ENCODE peak calls at places on chromosomes 11 and 22, in six cellular contexts. G is body of pancreas, X is left ventricle myocardium inferior, Y is PC-9, L is HCT116, T is A673. P is an unnamed sample. For H3K4me1 and H3K36me3, the result is how much of the 10 kb centered on the place peaks cover.

GRCh38 chr11:45233121-45233803 is 52.9 kb downstream of the SYT13 start:
- DNase-seq in G (peak), X (peak), L (peak), Y (no peak), T (peak), P (peak)

GRCh38 chr11:103091024-103091423 is 936 bp downstream of the DCUN1D5 start:
- DNase-seq in X (no peak), Y (peak), T (peak), L (no peak), G (no peak), P (no peak)

GRCh38 chr11:71372693-71373657 is 75.2 kb downstream of the DHCR7 start:
- DNase-seq in Y (no peak), T (no peak), G (no peak), X (no peak), L (peak), P (no peak)

GRCh38 chr11:25163421-25163820 is 666.6 kb downstream of the LUZP2 start:
- DNase-seq in L (no peak), G (no peak), X (no peak), T (no peak), Y (no peak), P (no peak)

GRCh38 chr11:78659326-78660319 is 85.0 kb upstream of the NARS2 start:
- DNase-seq in Y (no peak), L (no peak), X (no peak), G (peak), T (peak), P (no peak)

GRCh38 chr11:61752117-61752924 is at the start of gene MYRF:
- DNase-seq in Y (no peak), T (peak), G (peak), L (no peak), X (peak), P (peak)

GRCh38 chr11:78241475-78241874 is 52.8 kb downstream of the USP35 start:
- DNase-seq in T (no peak), X (no peak), G (no peak), Y (no peak), L (no peak), P (no peak)

GRCh38 chr11:86192858-86193257 is 51.7 kb upstream of the EED start:
- DNase-seq in Y (no peak), T (no peak), G (no peak), X (no peak), L (no peak), P (no peak)

GRCh38 chr11:45543808-45544422 is 121.5 kb downstream of the CHST1 start:
- DNase-seq in X (no peak), G (no peak), T (peak), Y (no peak), L (no peak), P (no peak)

GRCh38 chr11:11782532-11783110 is 59.2 kb upstream of the USP47 start:
- DNase-seq in L (no peak), T (no peak), X (no peak), G (peak), Y (no peak), P (no peak)

GRCh38 chr22:23233746-23234408 is 53.6 kb downstream of the BCR start:
- DNase-seq in Y (no peak), X (peak), L (no peak), G (no peak), T (no peak), P (no peak)

GRCh38 chr22:49657275-49657973 is 170.2 kb downstream of the BRD1 start:
- DNase-seq in X (peak), Y (peak), L (peak), G (peak), T (no peak), P (peak)

GRCh38 chr11:93528252-93528651 is 14.9 kb downstream of the SMCO4 start:
- DNase-seq in T (no peak), X (peak), G (no peak), Y (no peak), L (no peak), P (no peak)

GRCh38 chr11:65591939-65592814 is 3.4 kb downstream of the KCNK7 start:
- DNase-seq in Y (no peak), T (no peak), G (peak), L (no peak), X (peak), P (peak)

GRCh38 chr11:77093056-77093891 is 9.4 kb upstream of the OMP start:
- DNase-seq in G (peak), X (no peak), T (no peak), Y (no peak), L (no peak), P (peak)

GRCh38 chr11:44784438-44784760 is 57.6 kb downstream of the TSPAN18 start:
- DNase-seq in L (no peak), X (no peak), Y (no peak), G (no peak), T (no peak), P (no peak)

GRCh38 chr11:61585115-61585514 is 4.2 kb upstream of the SYT7 start:
- DNase-seq in L (no peak), Y (no peak), T (no peak), G (no peak), X (no peak), P (no peak)

GRCh38 chr22:29031236-29031982 is 30.2 kb downstream of the C22orf31 start:
- DNase-seq in X (no peak), G (peak), T (peak), L (peak), Y (peak), P (no peak)

GRCh38 chr11:120123946-120124345 is 14.0 kb downstream of the TRIM29 start:
- DNase-seq in Y (peak), X (no peak), T (no peak), L (no peak), G (no peak), P (no peak)

GRCh38 chr11:706957-707816 is 1.2 kb downstream of the EPS8L2 start:
- DNase-seq in Y (peak), X (no peak), T (no peak), G (peak), L (no peak), P (no peak)

GRCh38 chr11:29161216-29161615 is 855.6 kb downstream of the KCNA4 start:
- DNase-seq in L (no peak), X (no peak), Y (no peak), G (no peak), T (peak), P (no peak)

GRCh38 chr11:19959210-19959609 is 201.1 kb downstream of the DBX1 start:
- DNase-seq in G (no peak), Y (no peak), T (no peak), L (no peak), X (no peak), P (no peak)

GRCh38 chr11:118868659-118869058 is 15.0 kb upstream of the CXCR5 start:
- DNase-seq in L (no peak), G (peak), Y (peak), T (no peak), X (no peak), P (peak)

GRCh38 chr22:39917776-39918493 is 17.1 kb downstream of the GRAP2 start:
- DNase-seq in T (peak), L (no peak), Y (no peak), X (no peak), G (no peak), P (no peak)

GRCh38 chr11:13972033-13972910 is 9.7 kb downstream of the SPON1 start:
- DNase-seq in X (no peak), T (no peak), Y (no peak), G (no peak), L (no peak), P (no peak)

GRCh38 chr22:17748555-17749353 is 25.5 kb downstream of the BID start:
- DNase-seq in G (no peak), T (no peak), L (no peak), X (peak), Y (no peak), P (peak)

GRCh38 chr11:33256808-33257159 is 397 bp upstream of the HIPK3 start:
- DNase-seq in L (no peak), G (no peak), T (no peak), Y (no peak), X (no peak), P (no peak)

GRCh38 chr11:6523253-6523652 is 26.2 kb downstream of the DNHD1 start:
- DNase-seq in G (no peak), Y (peak), L (peak), X (no peak), T (no peak), P (no peak)

GRCh38 chr11:798093-798713 is at the start of gene SLC25A22:
- DNase-seq in L (no peak), G (peak), X (peak), T (peak), Y (peak), P (peak)

GRCh38 chr11:111413849-111414248 is 34.8 kb upstream of the POU2AF1 start:
- DNase-seq in T (no peak), X (no peak), L (no peak), Y (no peak), G (no peak), P (no peak)
- H3K4me1 ChIP-seq in T (under half), X (under half), L (under half), Y (under half), G (under half), P (half or more)

GRCh38 chr22:38338772-38339379 is 21.6 kb upstream of the CSNK1E start:
- DNase-seq in X (no peak), Y (no peak), T (no peak), L (no peak), G (peak), P (peak)

GRCh38 chr22:38335077-38335476 is 17.8 kb upstream of the CSNK1E start:
- DNase-seq in L (no peak), G (no peak), X (no peak), T (no peak), Y (peak), P (no peak)

GRCh38 chr22:38336699-38337098 is 19.5 kb upstream of the CSNK1E start:
- DNase-seq in G (no peak), X (no peak), T (no peak), L (no peak), Y (no peak), P (no peak)
- H3K4me3 ChIP-seq in G (no peak), X (peak), T (peak), L (no peak), Y (peak), P (no peak)

GRCh38 chr11:111983187-111983986 is 41.8 kb upstream of the DLAT start:
- DNase-seq in Y (peak), T (peak), L (no peak), X (no peak), G (peak), P (no peak)
- H3K36me3 ChIP-seq in Y (under half), T (under half), L (under half), X (under half), G (under half), P (under half)

GRCh38 chr11:96486890-96487633 is 97.2 kb downstream of the JRKL start:
- DNase-seq in X (no peak), Y (peak), T (no peak), G (peak), L (no peak), P (no peak)
- H3K4me1 ChIP-seq in X (under half), Y (under half), T (under half), G (under half), L (under half), P (under half)

GRCh38 chr22:37240941-37241320 is 3.1 kb downstream of the RAC2 start:
- DNase-seq in G (no peak), L (no peak), T (no peak), X (no peak), Y (no peak), P (peak)
- H3K4me3 ChIP-seq in G (no peak), L (no peak), T (no peak), X (no peak), Y (no peak), P (peak)

GRCh38 chr11:75269367-75269660 is 28.7 kb downstream of the TPBGL start:
- DNase-seq in T (no peak), Y (no peak), L (no peak), X (no peak), G (no peak), P (peak)
- H3K36me3 ChIP-seq in T (under half), Y (under half), L (under half), X (half or more), G (under half), P (under half)

DNA sequence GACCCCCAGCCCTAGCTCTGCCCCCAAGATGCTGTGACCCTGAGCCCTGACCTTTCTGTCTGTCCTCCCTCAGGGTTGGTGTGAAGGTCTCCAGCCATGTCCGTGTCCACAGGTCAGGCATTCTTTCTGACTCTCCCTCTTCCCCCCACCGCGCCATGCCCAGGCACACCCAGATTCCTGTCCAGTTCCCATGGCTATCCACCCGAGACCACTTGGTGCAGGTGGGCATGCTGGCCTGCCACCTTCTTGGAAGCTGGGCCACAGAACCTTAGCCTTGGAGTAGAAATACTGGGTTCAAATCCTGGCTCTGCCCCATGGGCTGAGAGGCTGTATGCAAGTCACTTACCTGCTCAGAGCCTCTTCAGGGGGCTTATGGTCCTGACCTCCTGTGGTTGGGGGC is 2.3 kb upstream of the PLCB3 start:
- DNase-seq in G (no peak), X (no peak), T (no peak), L (no peak), Y (no peak), P (no peak)
- H3K4me1 ChIP-seq in G (under half), X (half or more), T (under half), L (half or more), Y (under half), P (half or more)

P was measured in spleen.